ENCODE peak calls at places on chromosomes 16 and 17, in eight cellular contexts. H is upper lobe of right lung, J is testis, R is epithelial cell of esophagus, V is WTC11, Q is choroid plexus epithelial cell, K is amniotic stem cell, S is renal cortical epithelial cell. D is an unnamed sample.
A peak's percentile ranks its signal among the peaks of the same experiment; 100 is the strongest.

GRCh38 chr16:31093132-31093703 is 1.4 kb downstream of the VKORC1 start:
- DNase-seq in H (no peak), J (no peak), R (peak; percentile 48), V (peak; percentile 46), Q (peak; percentile 56), K (no peak), S (no peak), D (no peak)

GRCh38 chr16:11276880-11277593 is 757 bp upstream of the PRM2 start:
- DNase-seq in H (no peak), J (no peak), R (peak; percentile 43), V (no peak), Q (no peak), K (no peak), S (no peak), D (no peak)

GRCh38 chr17:39928868-39929651 is 1.5 kb downstream of the LRRC3C start:
- DNase-seq in H (no peak), J (no peak), R (peak; percentile 86), V (no peak), Q (peak; percentile 95), K (peak; percentile 49), S (peak; percentile 89), D (peak; percentile 97)

GRCh38 chr16:46651305-46651704 is 30.1 kb upstream of the SHCBP1 start:
- DNase-seq in H (no peak), J (no peak), R (no peak), V (no peak), Q (no peak), K (no peak), S (no peak), D (no peak)

GRCh38 chr16:1929105-1929504 is 10.9 kb upstream of the HS3ST6 start:
- DNase-seq in H (no peak), J (peak; percentile 35), R (no peak), V (no peak), Q (no peak), K (no peak), S (peak; percentile 34), D (no peak)

GRCh38 chr17:9409026-9409425 is 166.6 kb downstream of the STX8 start:
- DNase-seq in H (no peak), J (no peak), R (peak; percentile 75), V (no peak), Q (no peak), K (no peak), S (no peak), D (peak; percentile 43)

GRCh38 chr16:24070851-24071250 is 185.3 kb upstream of the CACNG3 start:
- DNase-seq in H (no peak), J (peak; percentile 46), R (peak; percentile 4), V (peak; percentile 70), Q (peak; percentile 29), K (no peak), S (no peak), D (no peak)

GRCh38 chr16:22318690-22319358 is 21.6 kb downstream of the POLR3E start:
- DNase-seq in H (peak; percentile 68), J (peak; percentile 40), R (peak; percentile 55), V (peak; percentile 81), Q (peak; percentile 58), K (no peak), S (peak; percentile 20), D (peak; percentile 22)

GRCh38 chr16:88804552-88805339 is 1.2 kb downstream of the CDT1 start:
- DNase-seq in H (peak; percentile 68), J (no peak), R (no peak), V (peak; percentile 60), Q (no peak), K (no peak), S (no peak), D (no peak)

GRCh38 chr17:32774286-32775084 is 102.4 kb downstream of the MYO1D start:
- DNase-seq in H (no peak), J (no peak), R (no peak), V (no peak), Q (no peak), K (no peak), S (no peak), D (no peak)

GRCh38 chr17:8163978-8164814 is 1.4 kb upstream of the VAMP2 start:
- DNase-seq in H (peak; percentile 83), J (peak; percentile 92), R (peak; percentile 45), V (no peak), Q (no peak), K (no peak), S (peak; percentile 36), D (peak; percentile 22)

GRCh38 chr16:81198635-81199034 is 39.9 kb upstream of the BCO1 start:
- DNase-seq in H (no peak), J (no peak), R (no peak), V (no peak), Q (peak; percentile 58), K (no peak), S (peak; percentile 18), D (no peak)

GRCh38 chr17:42408076-42408475 is 15.0 kb downstream of the CAVIN1 start:
- DNase-seq in H (no peak), J (no peak), R (no peak), V (no peak), Q (no peak), K (no peak), S (no peak), D (no peak)

GRCh38 chr17:43588664-43589435 is 42.7 kb upstream of the ETV4 start:
- DNase-seq in H (no peak), J (no peak), R (no peak), V (no peak), Q (no peak), K (no peak), S (no peak), D (no peak)

GRCh38 chr17:57442914-57443571 is 186.7 kb downstream of the MSI2 start:
- DNase-seq in H (no peak), J (peak; percentile 38), R (peak; percentile 72), V (no peak), Q (no peak), K (no peak), S (peak; percentile 45), D (peak; percentile 53)

GRCh38 chr17:1967092-1967662 is 58.0 kb downstream of the RTN4RL1 start:
- DNase-seq in H (no peak), J (no peak), R (no peak), V (peak; percentile 70), Q (no peak), K (no peak), S (no peak), D (peak; percentile 13)

GRCh38 chr17:49859991-49860953 is 12.4 kb upstream of the TAC4 start:
- DNase-seq in H (peak; percentile 72), J (no peak), R (no peak), V (peak; percentile 49), Q (no peak), K (no peak), S (no peak), D (no peak)

GRCh38 chr16:49023095-49023494 is 258.5 kb downstream of the CBLN1 start:
- DNase-seq in H (no peak), J (no peak), R (peak; percentile 94), V (no peak), Q (no peak), K (no peak), S (peak; percentile 79), D (peak; percentile 98)

GRCh38 chr16:85202051-85202601 is 89.9 kb upstream of the CIBAR2 start:
- DNase-seq in H (no peak), J (no peak), R (no peak), V (no peak), Q (no peak), K (no peak), S (no peak), D (no peak)

GRCh38 chr17:48791128-48792032 is 25.6 kb downstream of the TTLL6 start:
- DNase-seq in H (peak; percentile 68), J (peak; percentile 91), R (peak; percentile 79), V (peak; percentile 85), Q (peak; percentile 91), K (peak; percentile 77), S (peak; percentile 80), D (peak; percentile 66)

GRCh38 chr16:46996391-46996790 is 22.9 kb upstream of the DNAJA2 start:
- DNase-seq in H (no peak), J (no peak), R (no peak), V (peak; percentile 35), Q (peak; percentile 63), K (no peak), S (no peak), D (no peak)